ENCODE peak calls at places on chromosomes 1 and 21, in ten cellular contexts. One of them, this sample, is unnamed.

GRCh38 chr1:202029171-202029665 is 18.8 kb downstream of the ELF3 start:
- DNase-seq in B cell: no peak
- DNase-seq in head of caudate nucleus: no peak
- DNase-seq in trophoblast cell: no peak
- DNase-seq in testis: no peak
- DNase-seq in NB4: no peak
- DNase-seq in nucleus accumbens: no peak
- DNase-seq in stimulated activated CD4-positive, alpha-beta T cell treated with anti-CD3 and anti-CD28 coated beads, Interleukin-2, amount 100 ng/mL, for 24 hours: no peak
- DNase-seq in activated CD4-positive, alpha-beta T cell treated with anti-CD3 and anti-CD28 coated beads, Interleukin-2, amount 50 U/mL, for 48 hours: no peak
- DNase-seq in sigmoid colon: no peak
- DNase-seq in this sample: no peak

GRCh38 chr1:226569879-226570547 is 21.4 kb downstream of the STUM start:
- DNase-seq in B cell: peak
- DNase-seq in head of caudate nucleus: no peak
- DNase-seq in trophoblast cell: no peak
- DNase-seq in testis: no peak
- DNase-seq in NB4: peak
- DNase-seq in nucleus accumbens: peak
- DNase-seq in stimulated activated CD4-positive, alpha-beta T cell treated with anti-CD3 and anti-CD28 coated beads, Interleukin-2, amount 100 ng/mL, for 24 hours: peak
- DNase-seq in activated CD4-positive, alpha-beta T cell treated with anti-CD3 and anti-CD28 coated beads, Interleukin-2, amount 50 U/mL, for 48 hours: peak
- DNase-seq in sigmoid colon: peak
- DNase-seq in this sample: peak

GRCh38 chr1:54118704-54119103 is 34.1 kb downstream of the CDCP2 start:
- DNase-seq in B cell: no peak
- DNase-seq in head of caudate nucleus: no peak
- DNase-seq in trophoblast cell: no peak
- DNase-seq in testis: no peak
- DNase-seq in NB4: no peak
- DNase-seq in nucleus accumbens: no peak
- DNase-seq in stimulated activated CD4-positive, alpha-beta T cell treated with anti-CD3 and anti-CD28 coated beads, Interleukin-2, amount 100 ng/mL, for 24 hours: no peak
- DNase-seq in activated CD4-positive, alpha-beta T cell treated with anti-CD3 and anti-CD28 coated beads, Interleukin-2, amount 50 U/mL, for 48 hours: no peak
- DNase-seq in sigmoid colon: no peak
- DNase-seq in this sample: no peak

GRCh38 chr1:53539226-53539625 is 80.0 kb downstream of the DMRTB1 start:
- DNase-seq in B cell: no peak
- DNase-seq in head of caudate nucleus: no peak
- DNase-seq in trophoblast cell: no peak
- DNase-seq in testis: no peak
- DNase-seq in NB4: no peak
- DNase-seq in nucleus accumbens: no peak
- DNase-seq in stimulated activated CD4-positive, alpha-beta T cell treated with anti-CD3 and anti-CD28 coated beads, Interleukin-2, amount 100 ng/mL, for 24 hours: no peak
- DNase-seq in activated CD4-positive, alpha-beta T cell treated with anti-CD3 and anti-CD28 coated beads, Interleukin-2, amount 50 U/mL, for 48 hours: no peak
- DNase-seq in sigmoid colon: no peak
- DNase-seq in this sample: no peak

GRCh38 chr1:23405946-23406345 is 18.6 kb downstream of the TCEA3 start:
- DNase-seq in B cell: no peak
- DNase-seq in head of caudate nucleus: no peak
- DNase-seq in trophoblast cell: no peak
- DNase-seq in testis: no peak
- DNase-seq in NB4: no peak
- DNase-seq in nucleus accumbens: no peak
- DNase-seq in stimulated activated CD4-positive, alpha-beta T cell treated with anti-CD3 and anti-CD28 coated beads, Interleukin-2, amount 100 ng/mL, for 24 hours: no peak
- DNase-seq in activated CD4-positive, alpha-beta T cell treated with anti-CD3 and anti-CD28 coated beads, Interleukin-2, amount 50 U/mL, for 48 hours: no peak
- DNase-seq in sigmoid colon: no peak
- DNase-seq in this sample: no peak

GRCh38 chr1:218823291-218823900 is 350.3 kb upstream of the LYPLAL1 start:
- DNase-seq in B cell: no peak
- DNase-seq in head of caudate nucleus: no peak
- DNase-seq in trophoblast cell: peak
- DNase-seq in testis: no peak
- DNase-seq in NB4: no peak
- DNase-seq in nucleus accumbens: no peak
- DNase-seq in stimulated activated CD4-positive, alpha-beta T cell treated with anti-CD3 and anti-CD28 coated beads, Interleukin-2, amount 100 ng/mL, for 24 hours: no peak
- DNase-seq in activated CD4-positive, alpha-beta T cell treated with anti-CD3 and anti-CD28 coated beads, Interleukin-2, amount 50 U/mL, for 48 hours: no peak
- DNase-seq in sigmoid colon: no peak
- DNase-seq in this sample: no peak

GRCh38 chr1:166858726-166859419 is 17.2 kb downstream of the TADA1 start:
- DNase-seq in B cell: no peak
- DNase-seq in head of caudate nucleus: peak
- DNase-seq in trophoblast cell: no peak
- DNase-seq in testis: no peak
- DNase-seq in NB4: no peak
- DNase-seq in nucleus accumbens: peak
- DNase-seq in stimulated activated CD4-positive, alpha-beta T cell treated with anti-CD3 and anti-CD28 coated beads, Interleukin-2, amount 100 ng/mL, for 24 hours: no peak
- DNase-seq in activated CD4-positive, alpha-beta T cell treated with anti-CD3 and anti-CD28 coated beads, Interleukin-2, amount 50 U/mL, for 48 hours: no peak
- DNase-seq in sigmoid colon: no peak
- DNase-seq in this sample: no peak

GRCh38 chr1:17016317-17016661 is 4.6 kb upstream of the ATP13A2 start:
- DNase-seq in B cell: no peak
- DNase-seq in head of caudate nucleus: no peak
- DNase-seq in trophoblast cell: no peak
- DNase-seq in testis: no peak
- DNase-seq in NB4: no peak
- DNase-seq in nucleus accumbens: no peak
- DNase-seq in stimulated activated CD4-positive, alpha-beta T cell treated with anti-CD3 and anti-CD28 coated beads, Interleukin-2, amount 100 ng/mL, for 24 hours: no peak
- DNase-seq in activated CD4-positive, alpha-beta T cell treated with anti-CD3 and anti-CD28 coated beads, Interleukin-2, amount 50 U/mL, for 48 hours: no peak
- DNase-seq in sigmoid colon: no peak
- DNase-seq in this sample: no peak

GRCh38 chr1:38791892-38792291 is 67.7 kb downstream of the RRAGC start:
- DNase-seq in B cell: no peak
- DNase-seq in head of caudate nucleus: no peak
- DNase-seq in trophoblast cell: no peak
- DNase-seq in testis: no peak
- DNase-seq in NB4: no peak
- DNase-seq in nucleus accumbens: no peak
- DNase-seq in stimulated activated CD4-positive, alpha-beta T cell treated with anti-CD3 and anti-CD28 coated beads, Interleukin-2, amount 100 ng/mL, for 24 hours: no peak
- DNase-seq in activated CD4-positive, alpha-beta T cell treated with anti-CD3 and anti-CD28 coated beads, Interleukin-2, amount 50 U/mL, for 48 hours: no peak
- DNase-seq in sigmoid colon: no peak
- DNase-seq in this sample: no peak

GRCh38 chr1:88946845-88947244 is 45.6 kb downstream of the KYAT3 start:
- DNase-seq in B cell: no peak
- DNase-seq in head of caudate nucleus: no peak
- DNase-seq in trophoblast cell: no peak
- DNase-seq in testis: no peak
- DNase-seq in NB4: no peak
- DNase-seq in nucleus accumbens: no peak
- DNase-seq in stimulated activated CD4-positive, alpha-beta T cell treated with anti-CD3 and anti-CD28 coated beads, Interleukin-2, amount 100 ng/mL, for 24 hours: no peak
- DNase-seq in activated CD4-positive, alpha-beta T cell treated with anti-CD3 and anti-CD28 coated beads, Interleukin-2, amount 50 U/mL, for 48 hours: peak
- DNase-seq in sigmoid colon: no peak
- DNase-seq in this sample: no peak

GRCh38 chr1:247415423-247416361 is at the start of gene NLRP3:
- DNase-seq in B cell: peak
- DNase-seq in head of caudate nucleus: peak
- DNase-seq in trophoblast cell: peak
- DNase-seq in testis: peak
- DNase-seq in NB4: peak
- DNase-seq in nucleus accumbens: no peak
- DNase-seq in stimulated activated CD4-positive, alpha-beta T cell treated with anti-CD3 and anti-CD28 coated beads, Interleukin-2, amount 100 ng/mL, for 24 hours: peak
- DNase-seq in activated CD4-positive, alpha-beta T cell treated with anti-CD3 and anti-CD28 coated beads, Interleukin-2, amount 50 U/mL, for 48 hours: peak
- DNase-seq in sigmoid colon: peak
- DNase-seq in this sample: no peak

GRCh38 chr21:31459457-31459856 is 115.4 kb upstream of the TIAM1 start:
- DNase-seq in B cell: no peak
- DNase-seq in head of caudate nucleus: no peak
- DNase-seq in trophoblast cell: peak
- DNase-seq in testis: peak
- DNase-seq in NB4: no peak
- DNase-seq in nucleus accumbens: no peak
- DNase-seq in stimulated activated CD4-positive, alpha-beta T cell treated with anti-CD3 and anti-CD28 coated beads, Interleukin-2, amount 100 ng/mL, for 24 hours: no peak
- DNase-seq in activated CD4-positive, alpha-beta T cell treated with anti-CD3 and anti-CD28 coated beads, Interleukin-2, amount 50 U/mL, for 48 hours: no peak
- DNase-seq in sigmoid colon: no peak
- DNase-seq in this sample: peak

GRCh38 chr1:42456754-42457089 is 379 bp downstream of the PPCS start:
- DNase-seq in B cell: no peak
- DNase-seq in head of caudate nucleus: peak
- DNase-seq in trophoblast cell: peak
- DNase-seq in testis: peak
- DNase-seq in NB4: peak
- DNase-seq in nucleus accumbens: no peak
- DNase-seq in stimulated activated CD4-positive, alpha-beta T cell treated with anti-CD3 and anti-CD28 coated beads, Interleukin-2, amount 100 ng/mL, for 24 hours: peak
- DNase-seq in activated CD4-positive, alpha-beta T cell treated with anti-CD3 and anti-CD28 coated beads, Interleukin-2, amount 50 U/mL, for 48 hours: peak
- DNase-seq in sigmoid colon: peak
- DNase-seq in this sample: no peak

GRCh38 chr1:240242601-240243144 is 151.0 kb downstream of the FMN2 start:
- DNase-seq in B cell: no peak
- DNase-seq in head of caudate nucleus: no peak
- DNase-seq in trophoblast cell: no peak
- DNase-seq in testis: no peak
- DNase-seq in NB4: no peak
- DNase-seq in nucleus accumbens: no peak
- DNase-seq in stimulated activated CD4-positive, alpha-beta T cell treated with anti-CD3 and anti-CD28 coated beads, Interleukin-2, amount 100 ng/mL, for 24 hours: no peak
- DNase-seq in activated CD4-positive, alpha-beta T cell treated with anti-CD3 and anti-CD28 coated beads, Interleukin-2, amount 50 U/mL, for 48 hours: no peak
- DNase-seq in sigmoid colon: no peak
- DNase-seq in this sample: no peak

GRCh38 chr1:184967045-184967444 is 7.3 kb downstream of the NIBAN1 start:
- DNase-seq in B cell: no peak
- DNase-seq in head of caudate nucleus: no peak
- DNase-seq in trophoblast cell: no peak
- DNase-seq in testis: no peak
- DNase-seq in NB4: no peak
- DNase-seq in nucleus accumbens: no peak
- DNase-seq in stimulated activated CD4-positive, alpha-beta T cell treated with anti-CD3 and anti-CD28 coated beads, Interleukin-2, amount 100 ng/mL, for 24 hours: no peak
- DNase-seq in activated CD4-positive, alpha-beta T cell treated with anti-CD3 and anti-CD28 coated beads, Interleukin-2, amount 50 U/mL, for 48 hours: no peak
- DNase-seq in sigmoid colon: no peak
- DNase-seq in this sample: no peak

This sample was measured in K562.